ENCODE peak calls at places on chromosomes 12 and 14, in seven cellular contexts. S is lung microvascular endothelial cell; K is stimulated activated CD8-positive, alpha-beta memory T cell treated with anti-CD3 and anti-CD28 coated beads, Interleukin-12 subunit alpha, Interleukin-12 subunit beta, amount 100 ng/mL, for 1 hour; B is dorsolateral prefrontal cortex; Z is IMR-90; J is AG20443; N is NCI-H1092 treated with DMSO at 0.1 percent for 48 hours. L is an unnamed sample.

GRCh38 chr12:56079729-56080555 is at the start of gene ERBB3:
- DNase-seq in S (peak; percentile 55), K (peak; percentile 36), B (peak; percentile 74), Z (peak; percentile 81), J (peak; percentile 96), N (peak; percentile 2), L (peak; percentile 72)

GRCh38 chr14:73754911-73755360 is 40.8 kb upstream of the PNMA1 start:
- DNase-seq in S (peak; percentile 59), K (no peak), B (no peak), Z (peak; percentile 54), J (peak; percentile 66), N (no peak), L (peak; percentile 17)

GRCh38 chr14:71551291-71551955 is 380.8 kb upstream of the RGS6 start:
- DNase-seq in S (no peak), K (no peak), B (no peak), Z (peak; percentile 84), J (peak; percentile 71), N (no peak), L (no peak)

GRCh38 chr12:54413284-54414190 is 5.5 kb downstream of the ITGA5 start:
- DNase-seq in S (peak; percentile 78), K (peak; percentile 71), B (no peak), Z (no peak), J (peak; percentile 62), N (no peak), L (peak; percentile 12)

GRCh38 chr14:29235991-29236390 is 469.4 kb downstream of the FOXG1 start:
- DNase-seq in S (no peak), K (no peak), B (no peak), Z (peak; percentile 45), J (no peak), N (no peak), L (no peak)

GRCh38 chr12:91766454-91766853 is 379.2 kb downstream of the BTG1 start:
- DNase-seq in S (no peak), K (no peak), B (no peak), Z (no peak), J (no peak), N (no peak), L (no peak)

GRCh38 chr14:105999361-106000028 is 473.1 kb downstream of the TMEM121 start:
- DNase-seq in S (peak; percentile 31), K (no peak), B (no peak), Z (no peak), J (no peak), N (no peak), L (no peak)

GRCh38 chr12:113056631-113057488 is at the start of gene DTX1:
- DNase-seq in S (no peak), K (peak; percentile 8), B (no peak), Z (no peak), J (peak; percentile 49), N (peak; percentile 56), L (peak; percentile 28)

GRCh38 chr12:43789941-43790340 is 16.2 kb downstream of the TWF1 start:
- DNase-seq in S (peak; percentile 96), K (no peak), B (no peak), Z (peak; percentile 77), J (no peak), N (peak; percentile 28), L (no peak)

GRCh38 chr14:87233806-87234384 is 759.1 kb downstream of the GALC start:
- DNase-seq in S (no peak), K (no peak), B (no peak), Z (no peak), J (no peak), N (no peak), L (no peak)

GRCh38 chr12:1471224-1471623 is 123.2 kb downstream of the FBXL14 start:
- DNase-seq in S (no peak), K (no peak), B (no peak), Z (no peak), J (no peak), N (peak; percentile 43), L (no peak)

GRCh38 chr12:110998165-110998564 is 77.8 kb upstream of the MYL2 start:
- DNase-seq in S (no peak), K (no peak), B (no peak), Z (no peak), J (no peak), N (no peak), L (no peak)

GRCh38 chr12:6554990-6555691 is 701 bp downstream of the IFFO1 start:
- DNase-seq in S (peak; percentile 61), K (no peak), B (peak; percentile 31), Z (no peak), J (no peak), N (no peak), L (no peak)

GRCh38 chr14:71658261-71658860 is 273.9 kb upstream of the RGS6 start:
- DNase-seq in S (no peak), K (no peak), B (no peak), Z (no peak), J (no peak), N (no peak), L (no peak)

GRCh38 chr12:120350576-120351350 is 18.2 kb downstream of the MSI1 start:
- DNase-seq in S (peak; percentile 57), K (no peak), B (no peak), Z (no peak), J (no peak), N (peak; percentile 94), L (no peak)

GRCh38 chr12:29439506-29439905 is 58.0 kb downstream of the OVCH1 start:
- DNase-seq in S (no peak), K (no peak), B (no peak), Z (no peak), J (no peak), N (no peak), L (no peak)

L was measured in hippocampal formation.